ENCODE peak calls at places on chromosomes 2 and 18, in six cellular contexts. D, W, U, J, S and V are unnamed samples.

GRCh38 chr2:11680181-11680900 is 10.3 kb upstream of the NTSR2 start:
- DNase-seq in D (no peak), W (peak), U (no peak), J (no peak), S (no peak), V (no peak)

GRCh38 chr2:67851946-67852345 is 210.9 kb downstream of the C1D start:
- DNase-seq in D (no peak), W (no peak), U (no peak), J (no peak), S (no peak), V (no peak)

GRCh38 chr2:206296128-206296527 is 21.7 kb downstream of the ZDBF2 start:
- DNase-seq in D (no peak), W (no peak), U (no peak), J (no peak), S (no peak), V (peak)

GRCh38 chr2:176075476-176075875 is 8.3 kb downstream of the EVX2 start:
- DNase-seq in D (no peak), W (no peak), U (no peak), J (no peak), S (no peak), V (no peak)

GRCh38 chr2:237354930-237355329 is 59.0 kb downstream of the COL6A3 start:
- DNase-seq in D (no peak), W (no peak), U (no peak), J (no peak), S (no peak), V (peak)

GRCh38 chr2:146108993-146109392 is 1589.1 kb upstream of the ZEB2 start:
- DNase-seq in D (no peak), W (no peak), U (no peak), J (no peak), S (no peak), V (peak)

GRCh38 chr2:7060156-7060555 is 142.9 kb downstream of the RNF144A start:
- DNase-seq in D (no peak), W (no peak), U (no peak), J (no peak), S (no peak), V (no peak)

GRCh38 chr18:9516437-9517064 is 41.2 kb downstream of the RALBP1 start:
- DNase-seq in D (peak), W (no peak), U (peak), J (no peak), S (peak), V (peak)

GRCh38 chr2:47225061-47225783 is 70.1 kb upstream of the STPG4 start:
- DNase-seq in D (peak), W (peak), U (peak), J (no peak), S (no peak), V (peak)

GRCh38 chr2:3470856-3471737 is 48.2 kb downstream of the ADI1 start:
- DNase-seq in D (no peak), W (no peak), U (no peak), J (no peak), S (no peak), V (peak)